ENCODE peak calls at places on chromosomes 5 and 9, in eight cellular contexts. S is neural crest cell, O is psoas muscle, V is tibial nerve, R is OCI-LY7, Y is PC-3, F is fibroblast of pulmonary artery, D is GM20000. T is an unnamed sample.
A peak's percentile ranks its signal among the peaks of the same experiment; 100 is the strongest.

GRCh38 chr5:33439905-33440481 is 772 bp upstream of the TARS1 start:
- DNase-seq in S (no peak), D (no peak), R (no peak), V (no peak), O (no peak), F (no peak), Y (peak; percentile 8), T (no peak)

GRCh38 chr5:173235499-173236394 is 741 bp upstream of the NKX2-5 start:
- DNase-seq in D (peak; percentile 26), Y (no peak), O (no peak), F (no peak), S (no peak), R (no peak), V (no peak), T (no peak)

GRCh38 chr5:64947031-64947430 is 178.3 kb downstream of the CWC27 start:
- DNase-seq in F (peak; percentile 74), S (no peak), R (no peak), V (no peak), D (no peak), Y (peak; percentile 2), O (no peak), T (no peak)

GRCh38 chr9:71683598-71684235 is 84.6 kb downstream of the CEMIP2 start:
- DNase-seq in R (no peak), D (no peak), F (peak; percentile 37), O (no peak), V (peak; percentile 29), Y (peak; percentile 46), S (no peak), T (no peak)

GRCh38 chr5:77016962-77017361 is 13.2 kb upstream of the AGGF1 start:
- DNase-seq in O (no peak), V (no peak), R (no peak), Y (no peak), D (no peak), F (no peak), S (no peak), T (no peak)

GRCh38 chr5:20276959-20277263 is 288.9 kb upstream of the CDH18 start:
- DNase-seq in Y (no peak), O (no peak), D (no peak), S (no peak), F (no peak), V (no peak), R (no peak), T (no peak)

GRCh38 chr9:88464851-88465250 is 70.1 kb upstream of the NXNL2 start:
- DNase-seq in F (peak; percentile 32), S (no peak), V (no peak), O (no peak), D (no peak), R (no peak), Y (peak; percentile 54), T (no peak)

GRCh38 chr9:70080481-70081119 is 37.0 kb downstream of the MAMDC2 start:
- DNase-seq in F (peak; percentile 79), D (no peak), S (no peak), R (no peak), O (no peak), V (peak; percentile 63), Y (peak; percentile 57), T (no peak)

GRCh38 chr9:121842612-121842978 is 191.2 kb downstream of the DAB2IP start:
- DNase-seq in Y (peak; percentile 60), O (no peak), D (no peak), S (no peak), F (peak; percentile 22), V (no peak), R (no peak), T (no peak)

GRCh38 chr5:128436825-128437224 is 101.2 kb downstream of the FBN2 start:
- DNase-seq in O (no peak), Y (peak; percentile 84), V (no peak), S (no peak), F (peak; percentile 68), D (no peak), R (no peak), T (no peak)

GRCh38 chr9:78011037-78011436 is 20.6 kb downstream of the GNAQ start:
- DNase-seq in D (no peak), O (no peak), S (no peak), F (no peak), V (no peak), R (no peak), Y (no peak), T (no peak)

GRCh38 chr5:144567416-144567770 is 396.7 kb downstream of the KCTD16 start:
- DNase-seq in S (no peak), Y (no peak), F (no peak), O (no peak), R (no peak), D (no peak), V (no peak), T (no peak)

GRCh38 chr9:80892703-80893102 is 796.6 kb downstream of the TLE1 start:
- DNase-seq in Y (peak; percentile 39), D (no peak), V (no peak), O (no peak), R (no peak), F (no peak), S (no peak), T (no peak)

GRCh38 chr5:109644829-109645228 is 44.9 kb upstream of the MAN2A1 start:
- DNase-seq in Y (no peak), R (no peak), S (no peak), D (no peak), V (no peak), F (no peak), O (no peak), T (no peak)

GRCh38 chr9:89507626-89508025 is 9.7 kb upstream of the SEMA4D start:
- DNase-seq in R (peak; percentile 80), D (no peak), F (no peak), V (no peak), O (no peak), S (no peak), Y (no peak), T (no peak)

GRCh38 chr5:149485655-149486615 is 65.3 kb downstream of the CSNK1A1 start:
- DNase-seq in O (peak; percentile 74), R (no peak), F (peak; percentile 99), D (no peak), Y (peak; percentile 100), V (peak; percentile 55), S (no peak), T (no peak)

GRCh38 chr9:13478637-13479036 is 199.1 kb upstream of the MPDZ start:
- DNase-seq in S (no peak), O (no peak), F (no peak), Y (no peak), V (peak; percentile 11), D (no peak), R (no peak), T (no peak)

GRCh38 chr5:73899916-73900315 is 273.9 kb downstream of the ARHGEF28 start:
- DNase-seq in R (no peak), S (no peak), V (no peak), F (no peak), Y (no peak), D (no peak), O (no peak), T (no peak)

GRCh38 chr5:142769251-142769792 is 855 bp upstream of the ARHGAP26 start:
- DNase-seq in Y (no peak), D (no peak), S (no peak), R (no peak), F (no peak), O (no peak), V (no peak), T (no peak)

GRCh38 chr5:91189480-91190332 is 193.4 kb downstream of the ARRDC3 start:
- DNase-seq in S (no peak), Y (peak; percentile 10), V (peak; percentile 31), O (peak; percentile 52), D (no peak), F (peak; percentile 94), R (no peak), T (no peak)

GRCh38 chr9:12604154-12604825 is 88.9 kb upstream of the TYRP1 start:
- DNase-seq in R (no peak), S (no peak), V (no peak), F (peak; percentile 29), D (no peak), O (no peak), Y (peak; percentile 65), T (no peak)

GRCh38 chr9:127698985-127699670 is 7.7 kb upstream of the CFAP157 start:
- DNase-seq in D (peak; percentile 95), O (peak; percentile 99), F (peak; percentile 98), V (peak; percentile 98), R (peak; percentile 89), Y (no peak), S (peak; percentile 87), T (peak; percentile 93)
- TF ChIP-seq CTCF in D (no peak), O (peak; percentile 26), F (no peak), V (no peak), R (no peak), Y (no peak), S (peak; percentile 39), T (no peak)

GRCh38 chr5:157069949-157070348 is 11.0 kb upstream of the HAVCR1 start:
- DNase-seq in R (no peak), F (no peak), O (no peak), Y (no peak), S (no peak), D (no peak), V (no peak), T (no peak)
- TF ChIP-seq CTCF in R (peak; percentile 55), F (no peak), O (no peak), Y (peak; percentile 34), S (peak; percentile 27), D (no peak), V (no peak), T (no peak)

GRCh38 chr5:60699549-60700346 is at the start of gene DEPDC1B:
- DNase-seq in V (peak; percentile 65), R (peak; percentile 92), Y (peak; percentile 79), O (peak; percentile 83), F (peak; percentile 91), D (peak; percentile 90), S (peak; percentile 86), T (peak; percentile 90)
- TF ChIP-seq CTCF in V (peak; percentile 29), R (peak; percentile 72), Y (peak; percentile 40), O (no peak), F (peak; percentile 45), D (peak; percentile 13), S (peak; percentile 44), T (peak; percentile 44)

DNA sequence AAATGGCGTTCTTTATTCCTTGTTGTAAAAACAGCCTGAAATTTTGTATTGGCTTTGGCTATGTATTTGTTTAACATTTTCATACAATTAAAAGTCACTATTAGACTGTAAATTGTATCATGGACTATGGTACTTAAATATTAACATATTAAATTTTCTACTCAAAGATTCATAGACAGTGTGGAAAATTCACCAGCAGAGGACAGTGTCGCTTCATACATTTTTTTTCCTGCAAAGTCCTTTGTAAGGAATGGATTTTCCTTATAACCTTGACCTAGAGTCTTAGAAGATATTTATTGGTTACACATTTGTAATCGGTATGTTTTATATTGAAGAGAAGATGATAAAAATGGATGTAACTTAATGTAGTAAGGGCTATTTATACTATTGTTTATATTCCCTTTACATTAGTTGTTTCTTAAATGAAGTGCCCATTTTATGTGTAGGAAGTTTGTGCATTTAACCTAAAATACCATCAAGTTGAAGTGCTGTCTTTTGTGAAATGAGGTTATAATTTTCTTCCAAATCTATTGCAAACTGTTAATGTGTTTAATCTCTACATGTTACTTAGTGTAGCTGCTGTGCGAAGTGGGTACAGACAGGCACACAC is 150.1 kb downstream of the KDM4C start:
- DNase-seq in R (no peak), D (no peak), F (peak; percentile 70), S (peak; percentile 18), V (no peak), Y (peak; percentile 64), O (no peak), T (no peak)
- TF ChIP-seq CTCF in R (peak; percentile 75), D (peak; percentile 18), F (peak; percentile 79), S (peak; percentile 76), V (peak; percentile 35), Y (peak; percentile 76), O (peak; percentile 58), T (peak; percentile 30)

GRCh38 chr9:15513335-15513734 is 2.6 kb upstream of the PSIP1 start:
- DNase-seq in O (no peak), V (no peak), S (no peak), Y (peak; percentile 50), R (peak; percentile 55), F (peak; percentile 35), D (peak; percentile 34), T (no peak)
- TF ChIP-seq CTCF in O (no peak), V (no peak), S (no peak), Y (peak; percentile 48), R (peak; percentile 68), F (peak; percentile 9), D (peak; percentile 19), T (peak; percentile 51)

T was measured in GM13977.